ENCODE peak calls at places on chromosomes 12 and 14, in eight cellular contexts. I, K, B, U, N, X, O and V are unnamed samples. For H3K4me1, the result is how much of the 10 kb centered on the place peaks cover.

GRCh38 chr12:49022558-49023178 is 4.1 kb upstream of the PRKAG1 start:
- DNase-seq in X (no peak), I (no peak), K (no peak), U (no peak), N (no peak), B (no peak), O (no peak), V (no peak)

GRCh38 chr12:132445884-132446471 is 44.0 kb upstream of the FBRSL1 start:
- DNase-seq in I (no peak), X (peak), U (peak), K (no peak), O (no peak), B (no peak), N (peak), V (no peak)

GRCh38 chr12:119803391-119803791 is 73.7 kb downstream of the CIT start:
- DNase-seq in K (peak), U (peak), I (no peak), B (peak), O (no peak), N (no peak), X (peak), V (peak)

GRCh38 chr12:7321624-7322023 is 17.8 kb downstream of the ACSM4 start:
- DNase-seq in K (no peak), X (no peak), B (no peak), U (no peak), N (no peak), I (no peak), O (no peak), V (no peak)

GRCh38 chr12:7142057-7142644 is 12.0 kb downstream of the CLSTN3 start:
- DNase-seq in N (peak), B (peak), U (peak), X (peak), O (peak), K (peak), I (peak), V (peak)

GRCh38 chr14:77058785-77059184 is 30.3 kb upstream of the IRF2BPL start:
- DNase-seq in B (no peak), N (no peak), I (no peak), U (no peak), K (no peak), O (no peak), X (no peak), V (no peak)

GRCh38 chr12:15829949-15830348 is 40.8 kb upstream of the EPS8 start:
- DNase-seq in B (no peak), N (no peak), K (peak), O (no peak), X (no peak), I (no peak), U (peak), V (peak)

GRCh38 chr12:119340604-119341003 is 6.1 kb downstream of the CCDC60 start:
- DNase-seq in X (no peak), O (no peak), N (no peak), K (no peak), I (no peak), B (no peak), U (no peak), V (no peak)

GRCh38 chr14:72839351-72839750 is 54.5 kb downstream of the DPF3 start:
- DNase-seq in U (no peak), I (no peak), B (no peak), K (no peak), O (no peak), N (no peak), X (no peak), V (no peak)

GRCh38 chr14:39884091-39884490 is 451.9 kb upstream of the FBXO33 start:
- DNase-seq in K (no peak), O (no peak), X (no peak), U (no peak), I (no peak), B (no peak), N (no peak), V (no peak)

GRCh38 chr14:72451081-72451972 is 442.6 kb downstream of the DPF3 start:
- DNase-seq in I (no peak), O (peak), X (peak), B (no peak), U (no peak), N (no peak), K (peak), V (peak)

GRCh38 chr12:62917066-62917465 is 17.9 kb downstream of the PPM1H start:
- DNase-seq in K (no peak), X (no peak), B (no peak), N (no peak), I (no peak), O (no peak), U (no peak), V (no peak)

GRCh38 chr14:100388137-100389050 is 65.3 kb downstream of the SLC25A47 start:
- DNase-seq in K (no peak), U (no peak), X (no peak), I (no peak), B (no peak), N (peak), O (no peak), V (no peak)

GRCh38 chr14:55611859-55612258 is 31.9 kb downstream of the KTN1 start:
- DNase-seq in K (no peak), O (no peak), B (no peak), X (no peak), U (no peak), N (peak), I (no peak), V (no peak)

GRCh38 chr14:98937712-98938505 is 334.1 kb downstream of the BCL11B start:
- DNase-seq in X (no peak), N (no peak), O (no peak), U (no peak), I (no peak), K (no peak), B (no peak), V (no peak)

GRCh38 chr12:52266514-52266913 is 7.9 kb upstream of the KRT86 start:
- DNase-seq in B (no peak), U (no peak), X (no peak), I (no peak), K (no peak), N (no peak), O (no peak), V (no peak)

GRCh38 chr12:69630191-69630590 is 19.5 kb upstream of the LRRC10 start:
- DNase-seq in N (peak), X (no peak), B (no peak), O (no peak), U (no peak), I (peak), K (peak), V (no peak)

GRCh38 chr12:4050340-4050739 is 177.1 kb upstream of the PARP11 start:
- DNase-seq in N (no peak), X (no peak), U (no peak), B (no peak), I (no peak), O (no peak), K (no peak), V (no peak)

GRCh38 chr12:31929140-31929526 is 30.1 kb upstream of the RESF1 start:
- DNase-seq in U (no peak), B (no peak), X (no peak), I (no peak), N (no peak), K (no peak), O (no peak), V (no peak)

GRCh38 chr14:99505089-99505488 is 23.9 kb downstream of the CCNK start:
- DNase-seq in K (no peak), O (no peak), B (no peak), N (no peak), X (no peak), U (no peak), I (no peak), V (no peak)

GRCh38 chr14:100142073-100143040 is 17.1 kb downstream of the DEGS2 start:
- DNase-seq in X (no peak), N (no peak), I (no peak), B (no peak), O (no peak), K (no peak), U (no peak), V (no peak)

GRCh38 chr12:56334490-56334793 is 642 bp upstream of the PAN2 start:
- DNase-seq in N (no peak), U (no peak), O (no peak), X (no peak), K (no peak), B (no peak), I (no peak), V (no peak)

GRCh38 chr14:74852922-74853530 is 22.9 kb downstream of the PROX2 start:
- DNase-seq in U (peak), O (no peak), X (peak), B (no peak), I (no peak), K (peak), N (no peak), V (peak)

GRCh38 chr14:32472512-32473472 is 143.7 kb downstream of the AKAP6 start:
- DNase-seq in I (peak), U (peak), O (no peak), K (peak), B (no peak), X (peak), N (peak), V (peak)

GRCh38 chr14:85701763-85702162 is 171.8 kb downstream of the FLRT2 start:
- DNase-seq in K (peak), N (no peak), B (no peak), O (peak), X (no peak), I (no peak), U (no peak), V (no peak)

GRCh38 chr12:96098631-96099030 is 63.2 kb upstream of the LTA4H start:
- DNase-seq in X (no peak), O (no peak), B (no peak), N (no peak), K (no peak), U (no peak), I (no peak), V (no peak)

GRCh38 chr12:121582583-121583333 is 1.9 kb upstream of the KDM2B start:
- DNase-seq in O (no peak), X (no peak), N (peak), K (no peak), I (peak), U (no peak), B (peak), V (no peak)

GRCh38 chr12:66290716-66291200 is 11.5 kb upstream of the HELB start:
- DNase-seq in I (no peak), B (no peak), U (no peak), K (no peak), O (no peak), N (no peak), X (no peak), V (no peak)

GRCh38 chr12:105342464-105342863 is 12.0 kb downstream of the C12orf75 start:
- DNase-seq in K (no peak), O (no peak), X (no peak), N (no peak), I (no peak), U (no peak), B (no peak), V (no peak)

GRCh38 chr14:90820958-90821357 is 4.7 kb upstream of the TTC7B start:
- DNase-seq in O (peak), B (no peak), K (no peak), U (peak), X (no peak), N (peak), I (no peak), V (no peak)

GRCh38 chr12:75862692-75863471 is 168.7 kb downstream of the PHLDA1 start:
- DNase-seq in U (peak), B (no peak), K (peak), I (peak), O (no peak), N (peak), X (peak), V (peak)

GRCh38 chr12:83198291-83198690 is 511.6 kb downstream of the TMTC2 start:
- DNase-seq in K (no peak), X (no peak), N (no peak), B (no peak), I (no peak), O (no peak), U (no peak), V (no peak)

GRCh38 chr12:56087220-56087619 is 7.3 kb downstream of the ERBB3 start:
- DNase-seq in I (no peak), N (peak), O (no peak), K (no peak), X (no peak), U (no peak), B (no peak), V (no peak)

GRCh38 chr12:122106891-122107660 is 28.5 kb downstream of the MLXIP start:
- DNase-seq in U (peak), I (no peak), N (peak), B (no peak), K (peak), X (peak), O (no peak), V (peak)

GRCh38 chr14:99148861-99149610 is 123.0 kb downstream of the BCL11B start:
- DNase-seq in N (no peak), B (no peak), I (no peak), X (no peak), O (no peak), U (no peak), K (no peak), V (no peak)

DNA sequence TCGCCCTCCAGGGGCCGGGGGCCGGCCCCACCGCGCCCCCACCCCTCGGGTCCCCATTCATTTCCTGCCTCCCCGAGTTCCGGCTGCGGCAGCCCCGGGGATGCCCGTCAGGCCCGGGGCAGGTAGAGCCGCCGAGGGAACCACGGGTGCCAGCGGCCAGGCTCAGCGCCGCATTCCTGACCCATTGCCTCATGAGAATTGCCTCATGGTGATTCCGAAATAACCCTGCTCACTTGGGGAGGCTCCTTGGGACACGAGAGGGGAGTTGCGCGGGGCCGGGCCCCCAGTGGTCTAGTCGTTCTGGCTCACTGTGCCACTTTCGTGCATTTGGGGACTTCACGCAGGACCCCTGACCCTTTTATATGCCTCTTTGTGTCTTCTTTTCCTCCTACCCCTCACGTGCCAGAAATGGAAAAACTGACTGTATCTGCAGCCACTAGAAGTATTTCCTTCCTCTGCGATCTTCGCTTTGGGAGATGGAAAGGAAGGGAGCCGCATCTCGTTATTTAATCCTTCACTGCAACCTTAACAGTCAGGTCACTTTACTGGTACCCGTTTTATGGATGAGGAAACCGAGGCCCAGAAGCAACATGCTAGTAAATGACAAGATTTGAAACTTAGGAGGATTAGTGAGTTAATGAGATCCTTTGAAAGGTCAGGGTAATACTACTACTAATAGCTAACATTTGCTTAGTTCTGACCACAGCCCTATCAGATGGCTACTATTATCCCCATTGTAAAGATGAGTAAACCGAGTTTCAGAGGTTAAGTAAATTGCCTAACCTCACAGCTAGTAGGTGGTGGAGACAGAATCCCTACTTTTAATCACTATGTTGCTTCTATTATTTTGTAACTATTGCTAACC is 754 bp downstream of the PTPN11 start:
- DNase-seq in X (peak), K (peak), N (peak), O (peak), U (peak), B (peak), I (peak), V (peak)
- H3K4me1 ChIP-seq in X (under half), K (under half), N (under half), O (under half), U (under half), B (under half), I (half or more), V (under half)

GRCh38 chr12:54214553-54215374 is 26.0 kb upstream of the SMUG1 start:
- DNase-seq in U (peak), K (peak), O (peak), B (peak), N (peak), X (peak), I (peak), V (peak)
- H3K4me3 ChIP-seq in U (peak), K (peak), O (peak), B (no peak), N (peak), X (peak), I (no peak), V (peak)

GRCh38 chr14:24440606-24441399 is 1.8 kb downstream of the SDR39U1 start:
- DNase-seq in I (no peak), O (no peak), N (no peak), K (no peak), U (no peak), B (no peak), X (no peak), V (no peak)
- H3K9ac ChIP-seq in I (peak), O (no peak), N (no peak), K (peak), U (no peak), B (peak), X (no peak), V (peak)

DNA sequence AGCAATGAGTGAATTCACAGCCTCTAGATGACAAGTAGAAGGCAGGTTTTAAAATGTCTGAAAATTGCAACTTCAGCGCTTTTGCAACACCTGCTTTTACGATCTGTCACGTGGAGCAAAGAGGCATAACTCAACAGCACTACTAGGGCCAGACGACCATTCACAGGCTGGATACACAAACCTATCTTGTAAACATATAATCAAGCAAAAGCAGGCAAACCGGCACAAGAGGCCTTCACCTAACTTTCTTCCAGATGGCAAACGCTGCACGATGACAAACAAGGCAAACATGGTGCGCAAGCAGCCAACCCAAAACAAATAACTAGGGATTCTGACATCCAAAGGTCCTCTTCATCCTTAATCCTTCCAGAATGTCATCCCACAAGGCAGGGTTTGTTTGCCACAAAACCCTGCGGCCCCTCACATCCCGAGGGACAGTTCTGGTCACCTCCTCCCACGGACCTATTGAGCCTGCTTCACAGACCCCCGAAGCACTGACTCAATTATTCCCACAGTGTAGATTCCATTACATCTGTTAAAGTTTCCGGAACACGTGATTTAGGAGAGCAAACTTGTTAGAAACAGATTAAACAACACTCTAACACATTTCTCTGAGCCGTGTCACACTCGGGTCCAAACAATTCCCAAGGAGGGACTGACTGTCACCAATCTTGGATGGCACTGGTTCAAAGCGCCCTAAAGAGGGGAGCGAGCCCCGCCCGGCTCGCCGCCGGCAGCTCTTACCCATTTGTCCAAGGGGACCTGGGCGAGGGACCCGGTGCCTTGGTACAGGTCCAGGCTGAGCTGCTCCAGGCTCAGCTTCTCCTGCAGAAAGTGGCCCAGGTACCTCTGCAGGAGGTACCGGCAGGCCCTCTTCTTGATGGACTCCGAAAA is 823 bp downstream of the ATG2B start:
- DNase-seq in B (peak), K (peak), I (peak), X (peak), O (peak), U (peak), N (peak), V (peak)
- H3K4me1 ChIP-seq in B (under half), K (under half), I (under half), X (under half), O (under half), U (under half), N (under half), V (under half)

DNA sequence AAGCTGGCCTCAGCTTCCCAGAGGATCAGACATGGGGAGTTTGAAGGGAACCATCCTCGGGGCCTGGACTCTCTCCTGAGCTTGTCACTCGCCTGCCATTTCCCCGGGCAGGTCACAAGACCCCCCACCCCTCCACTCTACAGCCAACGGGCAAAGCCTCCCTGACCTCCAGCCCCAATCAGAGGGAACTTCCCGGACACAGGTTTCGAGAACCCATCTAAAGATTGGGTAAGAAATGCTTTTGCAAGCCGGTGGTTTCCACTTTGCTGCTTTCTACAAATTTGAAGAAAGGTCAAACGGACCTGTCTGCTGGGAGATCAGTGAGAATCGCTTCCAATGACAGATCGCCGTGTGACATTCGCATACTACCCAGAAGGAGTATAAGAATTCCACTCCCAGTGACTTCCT is 89.6 kb downstream of the SCARB1 start:
- DNase-seq in N (no peak), K (peak), B (no peak), X (no peak), O (peak), U (no peak), I (no peak), V (peak)
- H3K4me3 ChIP-seq in N (no peak), K (peak), B (no peak), X (peak), O (peak), U (no peak), I (no peak), V (peak)